ENCODE peak calls at places on chromosomes 16 and 17, in ten cellular contexts. One of them, this sample, is unnamed.

GRCh38 chr16:89161763-89162162 is 9.8 kb upstream of the CDH15 start:
- DNase-seq in HCT116: no peak
- DNase-seq in ovary: no peak
- DNase-seq in heart left ventricle: no peak
- DNase-seq in H1: no peak
- DNase-seq in spleen: no peak
- DNase-seq in IMR-90: no peak
- DNase-seq in HepG2: no peak
- DNase-seq in A549: no peak
- DNase-seq in breast epithelium: no peak
- DNase-seq in this sample: no peak

GRCh38 chr16:87790278-87791023 is 24.7 kb upstream of the KLHDC4 start:
- DNase-seq in HCT116: no peak
- DNase-seq in ovary: no peak
- DNase-seq in heart left ventricle: no peak
- DNase-seq in H1: no peak
- DNase-seq in spleen: no peak
- DNase-seq in IMR-90: peak; percentile 33
- DNase-seq in HepG2: no peak
- DNase-seq in A549: peak; percentile 94
- DNase-seq in breast epithelium: no peak
- DNase-seq in this sample: no peak

GRCh38 chr16:51139568-51139967 is 11.5 kb downstream of the SALL1 start:
- DNase-seq in HCT116: no peak
- DNase-seq in ovary: no peak
- DNase-seq in heart left ventricle: no peak
- DNase-seq in H1: peak; percentile 23
- DNase-seq in spleen: no peak
- DNase-seq in IMR-90: no peak
- DNase-seq in HepG2: no peak
- DNase-seq in A549: no peak
- DNase-seq in breast epithelium: no peak
- DNase-seq in this sample: no peak

GRCh38 chr17:82692268-82692667 is 6.2 kb downstream of the RAB40B start:
- DNase-seq in HCT116: no peak
- DNase-seq in ovary: no peak
- DNase-seq in heart left ventricle: no peak
- DNase-seq in H1: no peak
- DNase-seq in spleen: no peak
- DNase-seq in IMR-90: no peak
- DNase-seq in HepG2: no peak
- DNase-seq in A549: no peak
- DNase-seq in breast epithelium: no peak
- DNase-seq in this sample: no peak

GRCh38 chr16:27314161-27314723 is 468 bp downstream of the IL4R start:
- DNase-seq in HCT116: peak; percentile 42
- DNase-seq in ovary: peak; percentile 59
- DNase-seq in heart left ventricle: peak; percentile 73
- DNase-seq in H1: peak; percentile 72
- DNase-seq in spleen: peak; percentile 87
- DNase-seq in IMR-90: peak; percentile 97
- DNase-seq in HepG2: peak; percentile 63
- DNase-seq in A549: peak; percentile 68
- DNase-seq in breast epithelium: peak; percentile 66
- DNase-seq in this sample: peak; percentile 62

GRCh38 chr17:79774561-79774975 is 3.4 kb upstream of the CBX2 start:
- DNase-seq in HCT116: no peak
- DNase-seq in ovary: no peak
- DNase-seq in heart left ventricle: peak; percentile 33
- DNase-seq in H1: no peak
- DNase-seq in spleen: no peak
- DNase-seq in IMR-90: no peak
- DNase-seq in HepG2: peak; percentile 47
- DNase-seq in A549: no peak
- DNase-seq in breast epithelium: no peak
- DNase-seq in this sample: no peak

GRCh38 chr16:11139624-11140375 is 116.2 kb downstream of the SOCS1 start:
- DNase-seq in HCT116: peak; percentile 13
- DNase-seq in ovary: no peak
- DNase-seq in heart left ventricle: no peak
- DNase-seq in H1: no peak
- DNase-seq in spleen: no peak
- DNase-seq in IMR-90: no peak
- DNase-seq in HepG2: peak; percentile 62
- DNase-seq in A549: no peak
- DNase-seq in breast epithelium: no peak
- DNase-seq in this sample: no peak

GRCh38 chr17:9529033-9529748 is 46.4 kb downstream of the STX8 start:
- DNase-seq in HCT116: no peak
- DNase-seq in ovary: no peak
- DNase-seq in heart left ventricle: no peak
- DNase-seq in H1: no peak
- DNase-seq in spleen: no peak
- DNase-seq in IMR-90: peak; percentile 56
- DNase-seq in HepG2: peak; percentile 7
- DNase-seq in A549: peak; percentile 55
- DNase-seq in breast epithelium: no peak
- DNase-seq in this sample: no peak

GRCh38 chr17:76710863-76711611 is at the start of gene MXRA7:
- DNase-seq in HCT116: no peak
- DNase-seq in ovary: peak; percentile 86
- DNase-seq in heart left ventricle: peak; percentile 86
- DNase-seq in H1: peak; percentile 85
- DNase-seq in spleen: peak; percentile 90
- DNase-seq in IMR-90: peak; percentile 61
- DNase-seq in HepG2: no peak
- DNase-seq in A549: peak; percentile 49
- DNase-seq in breast epithelium: peak; percentile 64
- DNase-seq in this sample: peak; percentile 82

GRCh38 chr16:66899310-66899944 is 19.1 kb downstream of the PDP2 start:
- DNase-seq in HCT116: no peak
- DNase-seq in ovary: peak; percentile 47
- DNase-seq in heart left ventricle: no peak
- DNase-seq in H1: no peak
- DNase-seq in spleen: no peak
- DNase-seq in IMR-90: peak; percentile 80
- DNase-seq in HepG2: no peak
- DNase-seq in A549: no peak
- DNase-seq in breast epithelium: no peak
- DNase-seq in this sample: no peak

GRCh38 chr17:78499715-78500540 is 77.3 kb downstream of the DNAH17 start:
- DNase-seq in HCT116: no peak
- DNase-seq in ovary: no peak
- DNase-seq in heart left ventricle: no peak
- DNase-seq in H1: no peak
- DNase-seq in spleen: no peak
- DNase-seq in IMR-90: no peak
- DNase-seq in HepG2: no peak
- DNase-seq in A549: no peak
- DNase-seq in breast epithelium: no peak
- DNase-seq in this sample: no peak

GRCh38 chr16:53052519-53053501 is at the start of gene CHD9NB:
- DNase-seq in HCT116: peak; percentile 73
- DNase-seq in ovary: no peak
- DNase-seq in heart left ventricle: no peak
- DNase-seq in H1: no peak
- DNase-seq in spleen: no peak
- DNase-seq in IMR-90: peak; percentile 86
- DNase-seq in HepG2: peak; percentile 89
- DNase-seq in A549: peak; percentile 93
- DNase-seq in breast epithelium: peak; percentile 82
- DNase-seq in this sample: no peak

GRCh38 chr17:37488607-37489196 is 989 bp upstream of the DUSP14 start:
- DNase-seq in HCT116: peak; percentile 94
- DNase-seq in ovary: peak; percentile 86
- DNase-seq in heart left ventricle: peak; percentile 73
- DNase-seq in H1: no peak
- DNase-seq in spleen: peak; percentile 85
- DNase-seq in IMR-90: peak; percentile 97
- DNase-seq in HepG2: peak; percentile 52
- DNase-seq in A549: peak; percentile 95
- DNase-seq in breast epithelium: peak; percentile 91
- DNase-seq in this sample: peak; percentile 80
- TF ChIP-seq POLR2A in HCT116: no peak
- TF ChIP-seq POLR2A in ovary: no peak
- TF ChIP-seq POLR2A in heart left ventricle: no peak
- TF ChIP-seq POLR2A in H1: no peak
- TF ChIP-seq POLR2A in spleen: no peak
- TF ChIP-seq POLR2A in IMR-90: no peak
- TF ChIP-seq POLR2A in HepG2: no peak
- TF ChIP-seq POLR2A in A549: no peak
- TF ChIP-seq POLR2A in breast epithelium: no peak
- TF ChIP-seq POLR2A in this sample: peak; percentile 16

DNA sequence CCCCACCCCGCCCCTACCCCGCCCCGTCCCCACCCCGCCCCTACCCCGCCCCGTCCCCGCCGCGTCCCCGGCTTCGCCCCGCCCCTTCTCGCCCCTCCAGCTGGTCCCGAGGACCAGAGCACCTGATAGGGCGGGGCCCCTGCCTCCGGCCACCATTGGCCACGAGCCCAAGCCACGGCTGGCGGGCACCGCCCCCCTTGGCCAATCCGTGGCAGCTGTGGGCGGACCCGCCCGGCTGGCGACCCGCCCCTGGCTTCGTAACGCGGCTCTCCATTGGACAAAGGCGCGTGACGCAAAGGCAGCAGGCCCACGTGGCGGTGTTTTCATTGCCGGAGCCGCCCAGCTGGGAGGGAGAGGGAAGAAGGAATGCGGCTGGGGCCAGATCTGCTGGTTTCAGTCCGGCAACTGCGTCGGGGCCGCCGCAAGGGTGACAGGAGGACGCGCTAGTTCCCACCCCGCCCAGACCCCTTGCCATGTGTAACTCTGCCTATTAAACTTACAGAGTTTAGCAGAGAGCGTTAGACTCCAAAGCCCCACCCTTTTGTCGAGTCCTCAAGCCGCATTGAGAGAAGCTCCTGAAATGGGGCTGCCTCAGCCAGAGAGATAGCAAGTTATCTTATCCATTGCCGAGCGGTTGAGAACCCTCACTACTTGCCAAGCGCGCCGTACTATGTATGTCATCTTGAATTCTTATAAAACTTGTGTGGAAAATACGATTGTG is 403 bp upstream of the WIPI1 start:
- DNase-seq in HCT116: peak; percentile 98
- DNase-seq in ovary: peak; percentile 99
- DNase-seq in heart left ventricle: peak; percentile 100
- DNase-seq in H1: peak; percentile 98
- DNase-seq in spleen: peak; percentile 100
- DNase-seq in IMR-90: peak; percentile 98
- DNase-seq in HepG2: peak; percentile 98
- DNase-seq in A549: peak; percentile 98
- DNase-seq in breast epithelium: peak; percentile 99
- DNase-seq in this sample: peak; percentile 98
- H3K4me1 ChIP-seq in HCT116: peaks cover 21% of the 10 kb centered on the region
- H3K4me1 ChIP-seq in ovary: peaks cover 4% of the 10 kb centered on the region
- H3K4me1 ChIP-seq in heart left ventricle: peaks cover 9% of the 10 kb centered on the region
- H3K4me1 ChIP-seq in H1: peaks cover 7% of the 10 kb centered on the region
- H3K4me1 ChIP-seq in spleen: peaks cover 66% of the 10 kb centered on the region
- H3K4me1 ChIP-seq in IMR-90: peaks cover 2% of the 10 kb centered on the region
- H3K4me1 ChIP-seq in HepG2: peaks cover 77% of the 10 kb centered on the region
- H3K4me1 ChIP-seq in A549: peaks cover 17% of the 10 kb centered on the region
- H3K4me1 ChIP-seq in breast epithelium: no peaks in the 10 kb centered on the region
- H3K4me1 ChIP-seq in this sample: no peaks in the 10 kb centered on the region

DNA sequence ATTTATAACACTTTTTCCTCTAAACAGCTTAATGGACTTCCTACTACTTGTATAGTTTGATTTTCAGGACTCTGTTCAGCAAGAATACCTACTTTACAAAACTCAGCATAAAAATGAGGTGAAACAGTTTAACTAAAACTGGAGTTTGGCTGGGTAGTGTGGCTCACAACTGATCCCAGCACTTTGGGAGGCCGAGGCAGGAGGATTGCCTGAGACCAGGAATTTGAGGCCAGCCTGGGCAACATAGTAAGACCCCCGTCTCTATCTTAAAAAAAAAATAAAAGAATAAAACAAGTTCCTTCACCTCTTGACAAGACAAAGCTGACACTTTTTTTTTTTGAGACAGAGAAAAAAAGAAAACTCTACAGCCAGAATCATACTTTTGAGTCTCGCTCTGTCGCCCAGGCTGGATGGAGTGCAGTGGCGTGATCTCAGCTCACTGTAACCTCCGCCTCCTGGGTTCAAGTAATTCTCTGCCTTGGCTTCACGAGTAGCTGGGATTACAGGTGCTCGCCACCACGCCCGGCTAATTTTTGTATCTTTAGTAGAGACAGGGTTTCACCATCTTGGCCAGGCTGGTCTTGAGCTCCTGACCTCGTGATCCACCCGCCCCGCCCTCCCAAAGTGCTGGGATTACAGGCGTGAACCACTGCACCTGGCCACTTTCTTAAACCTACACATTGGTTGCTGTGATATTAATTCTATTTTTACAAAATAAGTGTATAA is 2.6 kb downstream of the PDF start:
- DNase-seq in HCT116: no peak
- DNase-seq in ovary: no peak
- DNase-seq in heart left ventricle: no peak
- DNase-seq in H1: no peak
- DNase-seq in spleen: peak; percentile 29
- DNase-seq in IMR-90: no peak
- DNase-seq in HepG2: no peak
- DNase-seq in A549: no peak
- DNase-seq in breast epithelium: no peak
- DNase-seq in this sample: peak; percentile 8
- TF ChIP-seq CTCF in HCT116: no peak
- TF ChIP-seq CTCF in ovary: no peak
- TF ChIP-seq CTCF in heart left ventricle: no peak
- TF ChIP-seq CTCF in H1: no peak
- TF ChIP-seq CTCF in spleen: no peak
- TF ChIP-seq CTCF in IMR-90: no peak
- TF ChIP-seq CTCF in HepG2: no peak
- TF ChIP-seq CTCF in A549: no peak
- TF ChIP-seq CTCF in breast epithelium: no peak
- TF ChIP-seq CTCF in this sample: no peak

DNA sequence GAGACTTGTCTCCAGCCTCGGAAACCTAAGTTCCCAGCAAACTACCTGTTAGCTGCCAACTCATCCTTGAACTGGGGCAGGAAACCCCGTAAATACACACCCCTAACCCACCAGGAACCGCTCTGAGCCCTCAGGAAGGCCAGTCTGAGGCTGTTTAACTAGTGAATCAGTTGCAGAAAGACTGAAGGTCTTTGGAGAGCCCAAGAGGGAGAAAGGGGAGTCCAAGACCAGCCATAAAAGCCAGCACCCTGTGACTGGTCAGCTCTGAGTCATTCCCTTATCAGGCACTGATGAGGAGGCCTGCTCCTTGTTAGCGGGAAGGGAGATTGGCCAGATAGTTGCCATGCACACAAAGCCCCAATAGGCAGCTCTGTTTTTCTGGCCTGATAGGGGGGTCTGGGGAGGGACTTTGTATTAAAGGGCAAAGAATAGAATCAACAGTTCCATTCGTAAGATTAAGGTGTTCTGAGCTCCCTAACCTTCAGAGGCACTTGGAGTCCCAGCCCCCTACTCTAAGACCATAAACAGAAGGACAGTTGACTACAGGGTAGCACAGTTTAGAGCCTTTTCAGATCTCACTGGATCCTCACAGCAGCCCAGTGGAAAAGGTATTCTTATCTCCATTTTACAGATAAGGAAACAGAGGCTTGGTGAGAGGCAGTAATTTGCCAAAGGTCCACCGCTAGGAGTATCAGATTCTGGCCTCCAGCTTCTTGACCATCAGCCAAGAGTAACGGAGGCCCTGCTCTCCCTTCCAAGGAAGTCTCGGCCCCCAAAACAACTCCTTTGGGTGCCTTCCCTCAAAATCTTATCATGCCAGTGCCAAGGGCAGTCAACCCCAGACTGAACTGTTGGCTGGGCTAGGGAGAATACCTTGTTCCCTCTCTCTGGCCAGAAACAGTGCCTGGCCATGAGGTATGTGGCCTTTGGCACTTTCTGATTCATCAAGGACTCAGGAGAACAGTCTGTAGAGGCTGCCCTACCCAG is 2.2 kb upstream of the KRT19 start:
- DNase-seq in HCT116: peak; percentile 86
- DNase-seq in ovary: peak; percentile 30
- DNase-seq in heart left ventricle: no peak
- DNase-seq in H1: no peak
- DNase-seq in spleen: no peak
- DNase-seq in IMR-90: peak; percentile 93
- DNase-seq in HepG2: peak; percentile 85
- DNase-seq in A549: peak; percentile 85
- DNase-seq in breast epithelium: no peak
- DNase-seq in this sample: peak; percentile 90
- TF ChIP-seq POLR2A in HCT116: peak; percentile 45
- TF ChIP-seq POLR2A in ovary: no peak
- TF ChIP-seq POLR2A in heart left ventricle: no peak
- TF ChIP-seq POLR2A in H1: no peak
- TF ChIP-seq POLR2A in spleen: no peak
- TF ChIP-seq POLR2A in IMR-90: no peak
- TF ChIP-seq POLR2A in HepG2: peak; percentile 36
- TF ChIP-seq POLR2A in A549: no peak
- TF ChIP-seq POLR2A in breast epithelium: no peak
- TF ChIP-seq POLR2A in this sample: peak; percentile 7

This sample was measured in uterus.